ENCODE peak calls at places on chromosomes 1 and 21, in six cellular contexts. One of them, this sample, is unnamed.

GRCh38 chr1:154730251-154730650 is 122.3 kb upstream of the ADAR start:
- DNase-seq in GM23338: peak; percentile 76
- DNase-seq in breast epithelium: no peak
- DNase-seq in sigmoid colon: no peak
- DNase-seq in esophagus muscularis mucosa: no peak
- DNase-seq in HepG2: no peak
- DNase-seq in this sample: no peak

GRCh38 chr1:85091647-85092295 is 43.5 kb upstream of the MCOLN3 start:
- DNase-seq in esophagus muscularis mucosa: no peak
- DNase-seq in sigmoid colon: no peak
- DNase-seq in GM23338: no peak
- DNase-seq in HepG2: no peak
- DNase-seq in breast epithelium: no peak
- DNase-seq in this sample: no peak

GRCh38 chr1:204730826-204731459 is 45.4 kb upstream of the LRRN2 start:
- DNase-seq in GM23338: peak; percentile 27
- DNase-seq in esophagus muscularis mucosa: no peak
- DNase-seq in HepG2: no peak
- DNase-seq in sigmoid colon: no peak
- DNase-seq in breast epithelium: no peak
- DNase-seq in this sample: no peak

GRCh38 chr1:31640179-31640578 is 4.5 kb downstream of the PEF1 start:
- DNase-seq in HepG2: no peak
- DNase-seq in GM23338: no peak
- DNase-seq in sigmoid colon: no peak
- DNase-seq in esophagus muscularis mucosa: no peak
- DNase-seq in breast epithelium: no peak
- DNase-seq in this sample: no peak

GRCh38 chr1:58392083-58392482 is 154.4 kb downstream of the OMA1 start:
- DNase-seq in HepG2: no peak
- DNase-seq in sigmoid colon: no peak
- DNase-seq in GM23338: no peak
- DNase-seq in breast epithelium: no peak
- DNase-seq in esophagus muscularis mucosa: no peak
- DNase-seq in this sample: no peak

GRCh38 chr21:42455196-42455595 is 40.8 kb downstream of the RSPH1 start:
- DNase-seq in sigmoid colon: no peak
- DNase-seq in esophagus muscularis mucosa: no peak
- DNase-seq in breast epithelium: no peak
- DNase-seq in HepG2: no peak
- DNase-seq in GM23338: no peak
- DNase-seq in this sample: peak; percentile 44

GRCh38 chr1:216032977-216033376 is 390.3 kb downstream of the USH2A start:
- DNase-seq in sigmoid colon: no peak
- DNase-seq in esophagus muscularis mucosa: no peak
- DNase-seq in breast epithelium: no peak
- DNase-seq in HepG2: no peak
- DNase-seq in GM23338: no peak
- DNase-seq in this sample: no peak

GRCh38 chr21:42781150-42781980 is 98.0 kb downstream of the WDR4 start:
- DNase-seq in GM23338: peak; percentile 63
- DNase-seq in HepG2: peak; percentile 32
- DNase-seq in breast epithelium: peak; percentile 50
- DNase-seq in esophagus muscularis mucosa: no peak
- DNase-seq in sigmoid colon: no peak
- DNase-seq in this sample: peak; percentile 34

GRCh38 chr21:42316891-42317290 is 1.7 kb upstream of the TFF3 start:
- DNase-seq in GM23338: no peak
- DNase-seq in breast epithelium: no peak
- DNase-seq in esophagus muscularis mucosa: no peak
- DNase-seq in sigmoid colon: no peak
- DNase-seq in HepG2: no peak
- DNase-seq in this sample: no peak

GRCh38 chr1:24745711-24746582 is 700 bp downstream of the CLIC4 start:
- DNase-seq in HepG2: no peak
- DNase-seq in GM23338: peak; percentile 60
- DNase-seq in esophagus muscularis mucosa: peak; percentile 95
- DNase-seq in sigmoid colon: peak; percentile 90
- DNase-seq in breast epithelium: peak; percentile 84
- DNase-seq in this sample: peak; percentile 62

GRCh38 chr21:31293986-31294385 is 50.1 kb downstream of the TIAM1 start:
- DNase-seq in GM23338: no peak
- DNase-seq in sigmoid colon: no peak
- DNase-seq in breast epithelium: no peak
- DNase-seq in esophagus muscularis mucosa: no peak
- DNase-seq in HepG2: no peak
- DNase-seq in this sample: no peak

GRCh38 chr21:44521928-44522752 is 17.9 kb downstream of the KRTAP10-1 start:
- DNase-seq in sigmoid colon: peak; percentile 57
- DNase-seq in HepG2: no peak
- DNase-seq in esophagus muscularis mucosa: no peak
- DNase-seq in breast epithelium: no peak
- DNase-seq in GM23338: no peak
- DNase-seq in this sample: no peak

GRCh38 chr1:208788013-208788412 is 543.8 kb upstream of the PLXNA2 start:
- DNase-seq in HepG2: no peak
- DNase-seq in sigmoid colon: no peak
- DNase-seq in esophagus muscularis mucosa: no peak
- DNase-seq in GM23338: peak; percentile 21
- DNase-seq in breast epithelium: no peak
- DNase-seq in this sample: no peak

DNA sequence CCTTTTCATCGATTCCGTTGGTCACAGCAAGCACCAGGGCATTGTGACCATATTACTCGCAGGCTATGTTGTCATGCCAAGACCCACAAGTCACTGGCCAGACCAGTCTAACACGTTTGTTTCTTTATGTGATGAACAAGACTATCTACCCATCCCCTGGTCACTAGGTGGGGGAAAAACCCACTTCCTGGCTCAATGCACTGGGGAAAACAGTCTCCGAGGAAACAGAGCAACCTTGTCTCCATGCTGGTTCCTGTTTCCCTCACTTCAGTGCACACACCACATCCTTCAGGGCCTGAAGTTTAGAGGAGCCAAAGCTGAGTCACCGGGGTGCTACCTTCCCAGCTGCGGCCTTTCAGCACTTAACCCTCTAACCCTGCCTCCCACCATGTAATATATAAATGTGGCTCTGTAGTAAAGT is 20.9 kb downstream of the ERICH3 start:
- DNase-seq in esophagus muscularis mucosa: no peak
- DNase-seq in GM23338: peak; percentile 18
- DNase-seq in sigmoid colon: no peak
- DNase-seq in HepG2: no peak
- DNase-seq in breast epithelium: peak; percentile 52
- DNase-seq in this sample: no peak
- TF ChIP-seq POLR2AphosphoS5 in esophagus muscularis mucosa: no peak
- TF ChIP-seq POLR2AphosphoS5 in GM23338: no peak
- TF ChIP-seq POLR2AphosphoS5 in sigmoid colon: no peak
- TF ChIP-seq POLR2AphosphoS5 in HepG2: no peak
- TF ChIP-seq POLR2AphosphoS5 in breast epithelium: no peak
- TF ChIP-seq POLR2AphosphoS5 in this sample: no peak

DNA sequence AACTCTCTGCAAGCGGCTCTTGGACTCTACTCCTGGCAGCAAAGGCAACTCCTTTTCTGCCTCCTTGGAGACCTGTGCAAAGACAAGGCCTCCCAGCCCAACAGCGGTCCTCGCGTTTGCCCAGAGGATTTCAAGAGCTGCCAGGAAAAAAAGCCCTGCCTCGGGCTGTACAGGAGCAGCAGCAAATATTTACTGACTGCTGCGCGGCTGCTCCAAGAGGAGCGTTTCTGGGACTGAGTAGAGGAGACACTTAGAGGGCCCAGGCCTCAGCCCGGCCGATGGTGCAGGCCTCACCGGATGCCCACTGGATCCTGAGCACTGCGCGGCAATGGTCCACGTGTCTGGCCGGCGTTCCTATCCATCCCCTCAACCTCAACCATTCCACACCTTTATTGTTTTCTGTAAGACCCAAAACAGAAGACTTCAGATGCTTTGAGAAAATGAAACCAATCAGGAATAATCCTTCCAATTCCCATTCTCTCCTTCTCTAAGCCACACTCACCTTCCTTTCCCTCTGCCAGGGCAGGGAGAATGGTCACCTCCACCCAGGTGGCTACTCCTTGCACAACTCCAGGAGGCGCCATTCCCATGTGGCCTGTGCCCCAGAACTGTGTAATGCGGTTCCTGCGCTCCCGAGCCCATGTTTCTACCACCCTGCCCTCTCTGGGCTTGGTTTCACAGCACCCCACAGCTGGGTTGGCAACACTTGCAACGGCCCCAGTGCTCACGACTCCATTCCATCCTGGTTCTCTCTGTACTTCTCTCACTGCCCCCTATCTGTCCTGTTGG is 215.8 kb downstream of the TRABD2B start:
- DNase-seq in breast epithelium: no peak
- DNase-seq in HepG2: no peak
- DNase-seq in sigmoid colon: no peak
- DNase-seq in GM23338: no peak
- DNase-seq in esophagus muscularis mucosa: no peak
- DNase-seq in this sample: peak; percentile 29
- TF ChIP-seq CTCF in breast epithelium: no peak
- TF ChIP-seq CTCF in HepG2: peak; percentile 24
- TF ChIP-seq CTCF in sigmoid colon: no peak
- TF ChIP-seq CTCF in GM23338: peak; percentile 12
- TF ChIP-seq CTCF in esophagus muscularis mucosa: no peak
- TF ChIP-seq CTCF in this sample: no peak

DNA sequence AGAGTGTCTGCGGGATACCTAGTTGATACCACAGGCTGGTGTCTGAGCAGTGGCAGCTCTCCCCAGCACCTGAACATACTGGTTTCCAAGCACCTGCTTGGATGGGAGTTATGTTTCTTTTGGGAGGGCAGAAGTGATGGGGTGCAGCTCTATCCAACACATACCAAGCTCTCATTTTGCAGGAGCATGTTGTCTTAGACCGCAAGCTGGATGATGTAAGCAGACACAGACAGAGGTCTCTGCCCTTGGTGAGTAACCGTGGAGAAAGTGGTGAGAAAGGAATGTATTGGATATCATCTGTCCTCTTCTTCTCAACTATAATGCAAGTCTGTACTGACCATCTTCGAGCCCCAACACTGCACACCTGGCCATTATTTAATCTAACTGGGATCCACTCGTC is 37.4 kb downstream of the ZNF496 start:
- DNase-seq in breast epithelium: no peak
- DNase-seq in HepG2: no peak
- DNase-seq in GM23338: no peak
- DNase-seq in sigmoid colon: no peak
- DNase-seq in esophagus muscularis mucosa: no peak
- DNase-seq in this sample: no peak
- H3K4me3 ChIP-seq in breast epithelium: no peak overlapping the region
- H3K4me3 ChIP-seq in HepG2: no peak overlapping the region
- H3K4me3 ChIP-seq in GM23338: peak overlapping the region; percentile 15
- H3K4me3 ChIP-seq in sigmoid colon: no peak overlapping the region
- H3K4me3 ChIP-seq in esophagus muscularis mucosa: no peak overlapping the region
- H3K4me3 ChIP-seq in this sample: no peak overlapping the region

GRCh38 chr1:32651461-32652073 is 559 bp downstream of the RBBP4 start:
- DNase-seq in sigmoid colon: no peak
- DNase-seq in HepG2: no peak
- DNase-seq in esophagus muscularis mucosa: no peak
- DNase-seq in breast epithelium: no peak
- DNase-seq in GM23338: no peak
- DNase-seq in this sample: no peak
- TF ChIP-seq POLR2AphosphoS5 in sigmoid colon: no peak
- TF ChIP-seq POLR2AphosphoS5 in HepG2: no peak
- TF ChIP-seq POLR2AphosphoS5 in esophagus muscularis mucosa: no peak
- TF ChIP-seq POLR2AphosphoS5 in breast epithelium: no peak
- TF ChIP-seq POLR2AphosphoS5 in GM23338: no peak
- TF ChIP-seq POLR2AphosphoS5 in this sample: no peak

DNA sequence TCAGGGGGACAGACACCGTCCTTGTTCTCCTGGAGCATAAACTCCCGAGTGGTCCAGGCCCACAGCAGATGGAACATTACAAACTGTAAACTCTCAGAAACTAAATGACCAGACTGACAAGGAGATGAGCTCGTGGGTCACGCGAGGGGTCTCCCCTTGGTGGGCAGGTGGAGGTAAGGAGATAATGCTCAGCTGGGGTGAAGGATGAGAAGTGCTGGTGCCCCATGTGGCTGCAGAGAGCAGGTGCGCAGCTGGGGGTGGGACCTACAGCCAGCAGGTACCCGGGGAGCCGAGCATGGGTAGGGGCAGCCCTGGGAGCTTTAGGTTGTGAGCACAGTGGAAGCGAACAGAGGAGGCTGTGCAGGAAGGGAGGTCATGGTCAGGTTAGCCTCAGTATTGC is 40.1 kb downstream of the AJAP1 start:
- DNase-seq in breast epithelium: no peak
- DNase-seq in esophagus muscularis mucosa: no peak
- DNase-seq in HepG2: no peak
- DNase-seq in GM23338: no peak
- DNase-seq in sigmoid colon: no peak
- DNase-seq in this sample: no peak
- TF ChIP-seq CTCF in breast epithelium: no peak
- TF ChIP-seq CTCF in esophagus muscularis mucosa: no peak
- TF ChIP-seq CTCF in HepG2: no peak
- TF ChIP-seq CTCF in GM23338: no peak
- TF ChIP-seq CTCF in sigmoid colon: no peak
- TF ChIP-seq CTCF in this sample: no peak

DNA sequence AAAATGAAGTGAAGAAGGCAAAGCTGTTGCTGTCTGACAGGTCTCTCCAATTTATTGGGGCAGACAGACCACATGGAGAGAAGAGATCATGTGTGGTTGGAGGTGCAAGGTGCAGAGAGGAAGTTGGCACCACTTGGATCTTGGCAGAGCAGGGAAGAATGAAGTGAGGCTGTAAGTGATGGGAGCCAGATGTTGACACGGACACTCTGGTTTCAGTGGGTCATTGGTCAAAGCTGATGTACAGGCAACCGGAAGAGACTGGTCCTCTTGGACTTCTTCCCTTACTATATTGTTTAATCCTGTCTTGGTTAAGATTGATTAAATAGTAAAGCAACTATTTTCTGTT is 49.3 kb downstream of the NENF start:
- DNase-seq in sigmoid colon: no peak
- DNase-seq in GM23338: no peak
- DNase-seq in breast epithelium: no peak
- DNase-seq in esophagus muscularis mucosa: no peak
- DNase-seq in HepG2: no peak
- DNase-seq in this sample: no peak
- H3K4me3 ChIP-seq in sigmoid colon: no peak overlapping the region
- H3K4me3 ChIP-seq in GM23338: no peak overlapping the region
- H3K4me3 ChIP-seq in breast epithelium: no peak overlapping the region
- H3K4me3 ChIP-seq in esophagus muscularis mucosa: no peak overlapping the region
- H3K4me3 ChIP-seq in HepG2: no peak overlapping the region
- H3K4me3 ChIP-seq in this sample: no peak overlapping the region

GRCh38 chr1:150695561-150695960 is 1.4 kb downstream of the GOLPH3L start:
- DNase-seq in HepG2: no peak
- DNase-seq in esophagus muscularis mucosa: no peak
- DNase-seq in GM23338: no peak
- DNase-seq in breast epithelium: no peak
- DNase-seq in sigmoid colon: no peak
- DNase-seq in this sample: no peak

GRCh38 chr1:150692720-150693119 is 4.2 kb downstream of the GOLPH3L start:
- DNase-seq in HepG2: no peak
- DNase-seq in esophagus muscularis mucosa: no peak
- DNase-seq in breast epithelium: no peak
- DNase-seq in sigmoid colon: no peak
- DNase-seq in GM23338: no peak
- DNase-seq in this sample: no peak

GRCh38 chr1:150696995-150697927 is at the start of gene GOLPH3L:
- DNase-seq in esophagus muscularis mucosa: peak; percentile 97
- DNase-seq in breast epithelium: peak; percentile 98
- DNase-seq in sigmoid colon: peak; percentile 98
- DNase-seq in GM23338: peak; percentile 99
- DNase-seq in HepG2: peak; percentile 99
- DNase-seq in this sample: peak; percentile 93

GRCh38 chr1:150696151-150696550 is 803 bp downstream of the GOLPH3L start:
- DNase-seq in GM23338: peak; percentile 9
- DNase-seq in sigmoid colon: no peak
- DNase-seq in HepG2: no peak
- DNase-seq in breast epithelium: no peak
- DNase-seq in esophagus muscularis mucosa: no peak
- DNase-seq in this sample: no peak

GRCh38 chr1:150696590-150696989 is 364 bp downstream of the GOLPH3L start:
- DNase-seq in sigmoid colon: no peak
- DNase-seq in esophagus muscularis mucosa: no peak
- DNase-seq in HepG2: no peak
- DNase-seq in GM23338: peak; percentile 28
- DNase-seq in breast epithelium: no peak
- DNase-seq in this sample: no peak
- TF ChIP-seq POLR2AphosphoS5 in sigmoid colon: no peak
- TF ChIP-seq POLR2AphosphoS5 in esophagus muscularis mucosa: no peak
- TF ChIP-seq POLR2AphosphoS5 in HepG2: no peak
- TF ChIP-seq POLR2AphosphoS5 in GM23338: no peak
- TF ChIP-seq POLR2AphosphoS5 in breast epithelium: no peak
- TF ChIP-seq POLR2AphosphoS5 in this sample: no peak